ENCODE peak calls at places on chromosomes 6 and 20, in seven cellular contexts. D is ovary, M is GM12865, C is right lobe of liver, N is left lung, Z is foreskin fibroblast, J is left ventricle myocardium inferior. A is an unnamed sample.

GRCh38 chr20:8744228-8744844 is 324.6 kb upstream of the PLCB4 start:
- DNase-seq in D (no peak), M (no peak), C (no peak), N (no peak), J (no peak), Z (peak), A (no peak)

GRCh38 chr6:104591573-104592334 is 268.0 kb downstream of the HACE1 start:
- DNase-seq in J (no peak), N (no peak), D (no peak), C (no peak), Z (no peak), M (no peak), A (no peak)

GRCh38 chr20:17967595-17968365 is 814 bp downstream of the SNX5 start:
- DNase-seq in J (no peak), D (no peak), N (no peak), C (no peak), Z (peak), M (no peak), A (peak)

GRCh38 chr6:106514281-106514885 is 114.9 kb downstream of the RTN4IP1 start:
- DNase-seq in N (no peak), J (no peak), C (no peak), Z (no peak), D (no peak), M (no peak), A (no peak)

GRCh38 chr6:155432293-155432692 is 23.3 kb downstream of the NOX3 start:
- DNase-seq in N (no peak), M (no peak), J (no peak), Z (no peak), D (no peak), C (no peak), A (no peak)

GRCh38 chr6:5053864-5054426 is 31.2 kb upstream of the PPP1R3G start:
- DNase-seq in N (no peak), M (no peak), C (no peak), J (no peak), D (no peak), Z (peak), A (no peak)

GRCh38 chr20:62636446-62636845 is 5.9 kb upstream of the SLCO4A1 start:
- DNase-seq in Z (peak), D (no peak), M (no peak), N (no peak), C (no peak), J (no peak), A (no peak)

GRCh38 chr6:158818008-158818579 is 1.1 kb downstream of the EZR start:
- DNase-seq in M (peak), N (peak), C (peak), J (peak), D (peak), Z (peak), A (peak)

GRCh38 chr6:41286544-41287346 is at the start of gene TREM1:
- DNase-seq in J (peak), D (no peak), Z (peak), N (peak), C (peak), M (no peak), A (no peak)

GRCh38 chr6:80610821-80611220 is 504.4 kb downstream of the BCKDHB start:
- DNase-seq in J (no peak), M (no peak), D (no peak), Z (peak), C (no peak), N (no peak), A (no peak)

GRCh38 chr6:49776444-49776843 is 10.6 kb downstream of the PGK2 start:
- DNase-seq in M (no peak), N (no peak), C (no peak), Z (no peak), J (no peak), D (no peak), A (no peak)

GRCh38 chr20:39857188-39857587 is 831.8 kb downstream of the MAFB start:
- DNase-seq in D (no peak), J (no peak), C (no peak), N (no peak), Z (no peak), M (no peak), A (no peak)

DNA sequence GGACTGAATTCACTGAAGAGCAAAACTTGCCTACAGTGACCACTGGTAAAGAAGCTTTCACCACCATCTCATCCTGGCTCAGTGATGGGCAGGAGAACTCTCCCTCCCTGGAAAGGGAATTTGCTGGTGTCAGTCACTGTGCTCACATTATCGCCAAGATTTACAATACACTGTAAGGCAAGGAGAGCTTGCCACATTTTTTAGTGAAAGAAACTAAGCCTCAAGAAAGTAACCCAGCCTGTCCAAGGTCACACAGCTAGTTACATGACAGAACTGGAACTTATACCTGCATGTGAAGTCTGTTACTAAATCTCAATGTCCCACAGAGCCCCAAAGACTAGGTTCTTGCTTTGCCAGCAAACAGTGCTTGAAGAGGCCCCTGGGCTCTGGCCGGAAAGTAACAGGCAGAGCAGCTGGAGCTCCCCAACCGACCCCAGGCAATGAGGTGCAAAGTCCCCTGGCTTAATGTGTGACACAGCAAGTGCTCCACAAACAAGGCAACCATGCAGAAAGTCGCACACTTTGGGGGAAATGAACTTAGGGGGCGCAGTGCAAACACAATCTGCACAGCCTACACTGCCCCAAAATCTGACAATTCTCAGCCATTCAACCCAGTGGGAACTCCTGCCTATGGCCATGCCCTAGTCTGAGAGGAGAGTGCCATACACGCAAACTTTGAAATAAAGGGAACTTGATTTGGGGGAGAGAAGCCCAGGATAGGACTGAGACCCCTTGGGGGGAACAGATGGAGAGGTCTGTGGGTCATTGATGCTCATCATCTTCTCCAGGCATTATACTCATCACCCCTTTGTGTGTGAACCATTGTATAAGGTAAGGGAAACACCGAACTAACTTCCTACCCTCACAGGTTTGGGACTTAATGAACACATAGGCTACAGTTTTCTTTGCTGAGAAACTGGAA is 1.9 kb downstream of the BCL2L1 start:
- DNase-seq in M (peak), N (no peak), J (no peak), C (no peak), Z (peak), D (no peak), A (no peak)
- TF ChIP-seq CTCF in M (peak), N (no peak), J (no peak), C (no peak), Z (no peak), D (no peak), A (no peak)

GRCh38 chr20:45470939-45471338 is 1.4 kb downstream of the WFDC2 start:
- DNase-seq in C (no peak), M (no peak), J (no peak), Z (peak), D (no peak), N (no peak), A (no peak)
- H3K4me3 ChIP-seq in C (peak), M (no peak), J (peak), Z (peak), D (peak), N (peak), A (peak)

DNA sequence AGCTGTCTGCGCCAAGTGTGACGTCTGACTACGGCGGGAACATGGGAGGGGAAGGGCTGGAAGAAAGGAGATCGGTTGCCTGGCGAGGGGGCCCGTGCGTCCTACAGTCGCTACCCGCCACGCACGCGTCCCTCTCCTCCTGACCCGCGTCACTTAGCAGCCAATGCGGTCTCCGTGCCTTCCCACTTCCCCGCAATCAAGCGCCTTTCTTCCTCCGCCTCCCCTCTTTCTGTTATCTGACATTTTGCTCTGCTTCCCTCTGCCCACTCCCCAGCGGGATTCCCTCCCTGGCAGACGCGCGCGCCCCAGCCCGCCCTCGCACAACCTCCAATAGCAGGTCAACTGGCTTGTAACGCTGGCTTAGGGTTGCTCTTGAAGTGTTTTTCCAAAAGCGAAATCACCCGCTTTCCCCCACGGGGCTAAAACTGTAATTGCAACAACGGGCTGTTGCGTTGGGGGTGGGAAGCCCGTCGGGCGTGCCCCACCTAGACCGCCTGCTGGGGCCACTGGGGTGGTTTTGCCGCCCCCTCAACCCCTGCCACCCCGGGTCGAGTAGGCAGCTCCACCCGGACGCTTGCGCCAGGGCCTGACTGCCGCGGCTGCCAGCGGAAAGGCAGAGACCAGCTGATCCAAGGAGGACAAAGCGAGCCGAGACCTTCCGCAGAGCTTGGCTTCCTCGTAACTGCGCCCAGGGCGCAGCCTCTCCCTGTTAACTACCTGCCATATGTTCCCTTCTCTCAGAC is 6.2 kb upstream of the SOX4 start:
- DNase-seq in M (peak), D (peak), Z (peak), N (peak), C (peak), J (peak), A (peak)
- TF ChIP-seq CTCF in M (no peak), D (no peak), Z (peak), N (peak), C (peak), J (peak), A (no peak)

GRCh38 chr6:19692506-19693298 is 144.5 kb upstream of the ID4 start:
- DNase-seq in N (no peak), Z (no peak), C (no peak), J (no peak), D (no peak), M (no peak), A (no peak)
- H3K4me3 ChIP-seq in N (no peak), Z (no peak), C (no peak), J (no peak), D (no peak), M (no peak), A (no peak)

DNA sequence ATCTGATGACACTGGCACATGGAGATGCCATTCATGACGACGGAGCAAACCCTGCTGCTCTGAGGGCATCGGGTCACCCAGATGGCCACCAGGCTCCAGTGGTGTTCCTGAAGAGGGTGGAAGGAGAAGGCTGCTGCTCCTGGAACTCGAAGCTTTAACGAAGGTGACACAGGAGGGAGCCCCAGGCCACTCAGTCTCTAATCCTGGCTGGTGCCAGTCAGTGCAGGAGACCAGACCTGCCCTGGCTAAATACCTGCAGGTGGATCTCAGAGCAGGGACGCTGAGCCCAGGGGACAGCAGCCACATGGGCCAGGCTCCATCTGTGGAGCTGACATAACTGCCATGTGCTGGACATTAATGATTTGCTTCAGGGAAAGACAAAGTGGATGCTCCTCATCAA is 90.4 kb downstream of the FAM50B start:
- DNase-seq in Z (no peak), D (no peak), M (no peak), N (no peak), C (no peak), J (no peak), A (no peak)
- TF ChIP-seq CTCF in Z (no peak), D (no peak), M (no peak), N (no peak), C (no peak), J (no peak), A (no peak)

DNA sequence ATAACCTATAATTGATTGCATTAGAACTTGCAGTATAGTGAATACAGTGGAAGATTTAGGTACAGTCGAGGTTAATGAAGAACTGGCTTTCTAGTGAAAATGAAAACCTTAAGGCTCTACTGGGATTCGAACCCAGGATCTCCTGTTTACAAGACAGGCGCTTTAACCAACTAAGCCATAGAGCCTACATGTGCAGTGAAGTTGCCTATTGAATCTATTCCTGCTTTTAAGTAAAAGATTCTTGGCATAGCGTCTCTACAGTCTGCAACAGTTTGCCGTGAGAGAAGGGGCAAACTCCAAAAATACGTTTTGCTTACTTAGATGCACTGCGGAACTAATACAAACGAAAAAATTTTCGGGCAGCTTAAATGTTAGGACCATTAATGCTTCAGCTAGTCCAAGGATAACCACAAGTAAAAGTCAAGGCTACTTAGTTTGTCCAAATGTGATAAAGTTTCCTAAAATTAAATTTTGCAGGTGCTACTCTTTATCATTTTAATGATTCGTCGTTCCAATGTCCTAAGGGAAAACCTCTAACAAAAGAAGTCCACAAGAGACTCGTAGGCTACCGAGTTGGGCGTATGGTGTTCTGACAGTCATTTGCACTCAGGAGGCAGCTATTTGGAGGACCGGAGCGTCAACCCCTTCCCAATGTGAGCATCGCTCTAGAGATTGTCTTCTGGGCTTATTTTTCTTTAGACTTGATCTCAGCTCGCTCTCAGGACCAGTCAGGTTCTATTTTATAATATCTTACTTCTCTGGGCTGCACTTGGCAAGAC is 31.3 kb upstream of the ZSCAN23 start:
- DNase-seq in D (no peak), M (peak), N (no peak), C (no peak), Z (peak), J (no peak), A (no peak)
- H3K4me3 ChIP-seq in D (peak), M (peak), N (no peak), C (no peak), Z (peak), J (peak), A (no peak)

GRCh38 chr20:48298424-48298823 is 513.1 kb upstream of the SULF2 start:
- DNase-seq in M (no peak), C (no peak), Z (no peak), J (no peak), D (no peak), N (no peak), A (no peak)

GRCh38 chr20:48294196-48294595 is 508.9 kb upstream of the SULF2 start:
- DNase-seq in J (no peak), M (no peak), D (no peak), C (no peak), N (no peak), Z (peak), A (no peak)

GRCh38 chr20:48294942-48295341 is 509.7 kb upstream of the SULF2 start:
- DNase-seq in Z (peak), J (no peak), C (no peak), M (no peak), D (no peak), N (no peak), A (no peak)

GRCh38 chr20:48295445-48295903 is 510.2 kb upstream of the SULF2 start:
- DNase-seq in M (no peak), C (no peak), N (no peak), D (no peak), J (no peak), Z (peak), A (peak)

GRCh38 chr20:48295966-48296421 is 510.7 kb upstream of the SULF2 start:
- DNase-seq in D (no peak), J (no peak), Z (peak), N (no peak), M (no peak), C (no peak), A (no peak)
- TF ChIP-seq CTCF in D (no peak), J (no peak), Z (no peak), N (no peak), M (no peak), C (no peak), A (no peak)

DNA sequence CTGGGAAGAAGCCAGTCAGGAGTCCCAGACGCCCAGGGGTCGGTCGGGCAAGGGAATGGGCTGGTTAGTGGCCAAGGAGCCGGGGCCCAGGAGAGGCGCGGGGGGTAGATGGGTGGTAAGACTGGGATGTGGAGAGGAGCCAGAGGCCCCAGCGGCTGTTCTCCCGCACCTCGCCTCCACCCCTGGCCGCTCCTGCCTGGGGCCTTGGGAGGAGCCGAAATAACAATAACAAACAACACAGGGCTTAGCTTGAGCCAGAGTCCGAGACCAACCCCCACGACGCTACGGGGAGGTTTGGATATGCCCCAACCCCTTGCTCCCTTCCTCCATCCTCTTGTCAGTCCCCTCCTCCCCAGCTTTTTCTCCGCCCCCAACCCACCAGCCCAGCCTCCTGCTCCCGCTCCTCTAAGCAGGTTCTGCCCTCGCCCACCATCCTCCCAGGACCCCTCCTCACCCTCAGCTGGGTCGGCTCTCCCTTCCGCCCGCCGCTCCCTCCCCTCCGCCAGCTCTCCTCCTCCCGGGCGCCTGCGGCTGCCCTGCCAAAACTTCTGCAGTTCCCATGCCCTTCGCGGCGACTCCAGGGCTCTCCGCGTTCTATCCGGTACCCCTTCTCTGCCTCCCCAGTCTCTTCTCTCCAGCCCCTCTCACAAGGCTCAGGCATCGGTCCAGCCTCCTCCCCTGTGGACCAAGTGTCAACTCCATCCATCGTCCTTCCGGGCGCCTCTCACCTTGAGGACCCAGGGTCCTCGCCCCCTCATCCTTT is 1.1 kb downstream of the RNF39 start:
- DNase-seq in J (no peak), Z (peak), N (no peak), M (no peak), C (no peak), D (peak), A (peak)
- H3K4me3 ChIP-seq in J (peak), Z (no peak), N (peak), M (no peak), C (no peak), D (no peak), A (peak)

GRCh38 chr20:25529295-25529951 is 55.9 kb downstream of the NINL start:
- DNase-seq in J (no peak), C (no peak), M (no peak), D (no peak), N (no peak), Z (no peak), A (no peak)

GRCh38 chr20:25533920-25534700 is 51.2 kb downstream of the NINL start:
- DNase-seq in D (no peak), M (no peak), C (no peak), Z (no peak), J (no peak), N (no peak), A (no peak)

GRCh38 chr20:25534845-25535244 is 50.5 kb downstream of the NINL start:
- DNase-seq in D (no peak), N (no peak), Z (no peak), J (no peak), M (no peak), C (no peak), A (no peak)

GRCh38 chr20:25532971-25533391 is 52.4 kb downstream of the NINL start:
- DNase-seq in J (no peak), Z (peak), C (no peak), N (no peak), D (no peak), M (no peak), A (no peak)

DNA sequence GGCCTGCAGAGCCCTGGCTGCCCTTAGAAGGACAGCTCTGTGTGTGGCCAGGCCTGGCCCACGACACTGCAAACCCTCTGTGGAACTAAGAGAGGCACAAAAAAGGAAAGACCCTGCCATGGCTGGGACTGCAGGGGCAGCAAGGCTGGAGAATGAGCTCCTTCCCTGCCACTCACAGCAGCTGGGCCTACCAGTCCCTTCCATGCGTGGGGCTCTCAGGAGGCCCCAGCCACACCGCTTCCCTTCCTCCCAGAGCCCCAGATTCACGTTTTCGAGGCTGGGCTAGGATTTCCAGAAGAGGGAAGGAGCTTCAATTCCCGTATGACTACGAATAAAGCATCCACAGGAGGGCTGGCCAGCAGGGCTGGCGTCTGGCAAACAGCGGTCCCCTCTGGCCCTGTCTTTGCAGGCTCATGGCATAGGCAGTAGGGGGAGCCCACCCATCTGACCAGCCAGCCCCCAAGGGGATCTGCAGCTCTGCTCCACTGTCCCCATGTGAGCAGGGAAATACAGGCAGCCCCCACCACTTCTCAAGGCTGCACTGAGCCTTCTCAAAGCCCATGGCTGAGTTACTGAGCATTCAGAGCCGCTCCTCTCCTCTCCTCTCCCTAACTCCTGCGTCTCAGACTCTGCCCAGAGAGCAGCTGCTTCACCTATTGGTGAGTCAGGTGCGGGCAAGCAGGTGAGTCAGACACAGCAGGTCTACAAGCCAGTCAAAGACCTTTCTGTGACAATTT is 53.1 kb downstream of the NINL start:
- DNase-seq in N (no peak), Z (peak), C (no peak), J (no peak), M (no peak), D (no peak), A (no peak)
- TF ChIP-seq CTCF in N (no peak), Z (no peak), C (no peak), J (peak), M (no peak), D (no peak), A (no peak)